ENCODE peak calls at places on chromosomes 13 and 19, in eight cellular contexts. Y, I, M, Q, K, U, D and W are unnamed samples.

GRCh38 chr19:36114763-36115452 is at the start of gene POLR2I:
- DNase-seq in Y (peak), I (peak), M (peak), Q (peak), K (peak), U (peak), D (peak), W (peak)

GRCh38 chr13:100510208-100510997 is 78.2 kb downstream of the GGACT start:
- DNase-seq in Y (no peak), I (no peak), M (no peak), Q (no peak), K (no peak), U (no peak), D (no peak), W (no peak)

GRCh38 chr13:24215732-24216131 is 55.2 kb downstream of the SPATA13 start:
- DNase-seq in Y (no peak), I (no peak), M (no peak), Q (no peak), K (no peak), U (no peak), D (no peak), W (peak)

GRCh38 chr13:113008841-113009240 is 39.8 kb downstream of the MCF2L start:
- DNase-seq in Y (no peak), I (no peak), M (no peak), Q (no peak), K (no peak), U (no peak), D (no peak), W (no peak)

GRCh38 chr13:112007191-112007590 is 59.8 kb upstream of the SOX1 start:
- DNase-seq in Y (no peak), I (no peak), M (no peak), Q (no peak), K (no peak), U (no peak), D (no peak), W (no peak)

GRCh38 chr19:35279985-35280821 is 2.1 kb upstream of the HAMP start:
- DNase-seq in Y (no peak), I (no peak), M (no peak), Q (no peak), K (no peak), U (no peak), D (no peak), W (no peak)

GRCh38 chr13:46184277-46184699 is 2.3 kb upstream of the LCP1 start:
- DNase-seq in Y (no peak), I (peak), M (peak), Q (peak), K (peak), U (no peak), D (no peak), W (no peak)

GRCh38 chr13:95498886-95499285 is 53.6 kb upstream of the CLDN10 start:
- DNase-seq in Y (no peak), I (no peak), M (no peak), Q (no peak), K (no peak), U (no peak), D (no peak), W (no peak)

GRCh38 chr19:6062961-6063575 is 47.2 kb downstream of the RFX2 start:
- DNase-seq in Y (no peak), I (no peak), M (no peak), Q (no peak), K (no peak), U (peak), D (no peak), W (no peak)